ENCODE peak calls at places on chromosomes 1 and 21, in nine cellular contexts. F, Z, C, O, M, T, J, U and P are unnamed samples.

GRCh38 chr21:37350472-37350871 is 16.1 kb upstream of the DYRK1A start:
- DNase-seq in F (no peak), Z (no peak), C (no peak), O (peak), M (no peak), T (no peak), J (no peak), U (no peak), P (no peak)

GRCh38 chr1:39481289-39481688 is 10.1 kb upstream of the BMP8A start:
- DNase-seq in F (no peak), Z (no peak), C (no peak), O (no peak), M (no peak), T (no peak), J (no peak), U (no peak), P (no peak)

GRCh38 chr21:42849759-42850412 is 29.5 kb downstream of the WDR4 start:
- DNase-seq in F (no peak), Z (no peak), C (no peak), O (no peak), M (no peak), T (no peak), J (no peak), U (no peak), P (no peak)

GRCh38 chr1:170075186-170075585 is 691 bp upstream of the KIFAP3 start:
- DNase-seq in F (peak), Z (no peak), C (no peak), O (no peak), M (peak), T (no peak), J (no peak), U (no peak), P (no peak)

GRCh38 chr1:77978969-77979838 is at the start of gene FUBP1:
- DNase-seq in F (peak), Z (peak), C (peak), O (peak), M (peak), T (peak), J (peak), U (peak), P (peak)

GRCh38 chr1:202274611-202275010 is 67.1 kb downstream of the UBE2T start:
- DNase-seq in F (peak), Z (no peak), C (no peak), O (peak), M (no peak), T (peak), J (peak), U (peak), P (no peak)

GRCh38 chr1:83064589-83065242 is 934.2 kb downstream of the TTLL7 start:
- DNase-seq in F (no peak), Z (no peak), C (no peak), O (peak), M (no peak), T (no peak), J (peak), U (no peak), P (no peak)

GRCh38 chr1:22315315-22316078 is 136.2 kb upstream of the ZBTB40 start:
- DNase-seq in F (no peak), Z (no peak), C (no peak), O (no peak), M (no peak), T (no peak), J (no peak), U (no peak), P (no peak)

GRCh38 chr1:42721926-42722325 is 18.1 kb downstream of the CLDN19 start:
- DNase-seq in F (no peak), Z (no peak), C (no peak), O (no peak), M (no peak), T (no peak), J (peak), U (no peak), P (no peak)

GRCh38 chr1:117930484-117930883 is 945 bp downstream of the WDR3 start:
- DNase-seq in F (no peak), Z (no peak), C (no peak), O (peak), M (no peak), T (no peak), J (peak), U (no peak), P (no peak)

GRCh38 chr1:206723500-206724472 is 39.1 kb downstream of the MAPKAPK2 start:
- DNase-seq in F (peak), Z (peak), C (no peak), O (peak), M (peak), T (no peak), J (peak), U (peak), P (peak)

GRCh38 chr1:27979151-27979858 is 19.5 kb downstream of the XKR8 start:
- DNase-seq in F (no peak), Z (no peak), C (no peak), O (peak), M (peak), T (peak), J (peak), U (no peak), P (peak)

GRCh38 chr1:85322655-85323054 is 46.2 kb upstream of the BCL10 start:
- DNase-seq in F (no peak), Z (no peak), C (no peak), O (no peak), M (no peak), T (no peak), J (peak), U (no peak), P (no peak)

GRCh38 chr1:47837866-47838561 is 159.2 kb downstream of the TRABD2B start:
- DNase-seq in F (no peak), Z (no peak), C (no peak), O (no peak), M (no peak), T (no peak), J (no peak), U (peak), P (no peak)

GRCh38 chr1:11925938-11926292 is 312 bp downstream of the KIAA2013 start:
- DNase-seq in F (no peak), Z (no peak), C (no peak), O (no peak), M (no peak), T (no peak), J (no peak), U (no peak), P (no peak)

GRCh38 chr21:41976611-41977010 is 22.8 kb upstream of the C2CD2 start:
- DNase-seq in F (no peak), Z (no peak), C (no peak), O (no peak), M (no peak), T (no peak), J (no peak), U (no peak), P (no peak)

GRCh38 chr21:34537838-34538237 is 25.8 kb upstream of the KCNE1 start:
- DNase-seq in F (no peak), Z (no peak), C (no peak), O (no peak), M (no peak), T (no peak), J (no peak), U (no peak), P (no peak)

GRCh38 chr1:219265026-219265515 is 91.4 kb downstream of the LYPLAL1 start:
- DNase-seq in F (no peak), Z (no peak), C (no peak), O (no peak), M (no peak), T (no peak), J (peak), U (no peak), P (no peak)

GRCh38 chr1:239260779-239261286 is 125.5 kb upstream of the CHRM3 start:
- DNase-seq in F (no peak), Z (no peak), C (no peak), O (no peak), M (no peak), T (no peak), J (no peak), U (no peak), P (no peak)

GRCh38 chr1:28518000-28518744 is 12.3 kb downstream of the RCC1 start:
- DNase-seq in F (peak), Z (peak), C (peak), O (peak), M (peak), T (peak), J (peak), U (peak), P (peak)

GRCh38 chr1:14997646-14998276 is 155.8 kb upstream of the TMEM51 start:
- DNase-seq in F (no peak), Z (no peak), C (no peak), O (peak), M (no peak), T (no peak), J (peak), U (no peak), P (no peak)

GRCh38 chr1:245682638-245683376 is 528.0 kb downstream of the KIF26B start:
- DNase-seq in F (peak), Z (no peak), C (no peak), O (peak), M (no peak), T (no peak), J (peak), U (peak), P (no peak)

GRCh38 chr1:151222130-151222529 is 23.8 kb downstream of the PIP5K1A start:
- DNase-seq in F (no peak), Z (no peak), C (no peak), O (no peak), M (no peak), T (no peak), J (peak), U (no peak), P (no peak)

GRCh38 chr1:174989540-174990181 is 10.1 kb upstream of the CACYBP start:
- DNase-seq in F (no peak), Z (no peak), C (no peak), O (no peak), M (no peak), T (no peak), J (no peak), U (no peak), P (no peak)

GRCh38 chr1:206895837-206896242 is 1.4 kb upstream of the IL24 start:
- DNase-seq in F (no peak), Z (no peak), C (no peak), O (peak), M (peak), T (no peak), J (peak), U (peak), P (peak)

GRCh38 chr1:169896013-169896412 is 2.3 kb upstream of the SCYL3 start:
- DNase-seq in F (no peak), Z (no peak), C (no peak), O (no peak), M (no peak), T (no peak), J (no peak), U (no peak), P (no peak)

GRCh38 chr21:46077674-46078101 is 20.2 kb upstream of the COL6A2 start:
- DNase-seq in F (peak), Z (peak), C (no peak), O (no peak), M (no peak), T (no peak), J (no peak), U (peak), P (no peak)

GRCh38 chr1:8133657-8134430 is 107.7 kb upstream of the ERRFI1 start:
- DNase-seq in F (peak), Z (no peak), C (no peak), O (peak), M (peak), T (peak), J (peak), U (peak), P (peak)

GRCh38 chr1:77424236-77424635 is 142.4 kb downstream of the AK5 start:
- DNase-seq in F (no peak), Z (no peak), C (no peak), O (no peak), M (no peak), T (peak), J (peak), U (no peak), P (no peak)

GRCh38 chr1:63874278-63874880 is 100.6 kb downstream of the ROR1 start:
- DNase-seq in F (no peak), Z (no peak), C (no peak), O (peak), M (no peak), T (no peak), J (peak), U (no peak), P (no peak)

GRCh38 chr1:36207339-36207738 is 16.9 kb upstream of the THRAP3 start:
- DNase-seq in F (peak), Z (no peak), C (peak), O (peak), M (peak), T (peak), J (peak), U (peak), P (peak)

GRCh38 chr1:53362851-53363642 is 35.2 kb upstream of the LRP8 start:
- DNase-seq in F (no peak), Z (no peak), C (no peak), O (no peak), M (no peak), T (no peak), J (no peak), U (peak), P (no peak)

GRCh38 chr1:230120949-230121381 is 53.9 kb downstream of the GALNT2 start:
- DNase-seq in F (no peak), Z (no peak), C (no peak), O (peak), M (no peak), T (no peak), J (no peak), U (no peak), P (no peak)

GRCh38 chr1:207366022-207366421 is 44.5 kb downstream of the CD55 start:
- DNase-seq in F (no peak), Z (no peak), C (no peak), O (peak), M (no peak), T (no peak), J (peak), U (no peak), P (no peak)

GRCh38 chr1:94045465-94046056 is 75.4 kb downstream of the ABCA4 start:
- DNase-seq in F (peak), Z (peak), C (peak), O (peak), M (peak), T (peak), J (peak), U (peak), P (peak)

GRCh38 chr1:77394166-77394565 is 112.3 kb downstream of the AK5 start:
- DNase-seq in F (no peak), Z (no peak), C (no peak), O (peak), M (no peak), T (peak), J (peak), U (no peak), P (no peak)

GRCh38 chr1:226414098-226414698 is 6.3 kb upstream of the PARP1 start:
- DNase-seq in F (no peak), Z (no peak), C (no peak), O (no peak), M (no peak), T (no peak), J (no peak), U (no peak), P (no peak)

GRCh38 chr1:226410958-226411357 is 3.1 kb upstream of the PARP1 start:
- DNase-seq in F (no peak), Z (no peak), C (no peak), O (no peak), M (no peak), T (no peak), J (no peak), U (no peak), P (no peak)

GRCh38 chr1:226408285-226409184 is 642 bp upstream of the PARP1 start:
- DNase-seq in F (no peak), Z (no peak), C (no peak), O (no peak), M (no peak), T (no peak), J (no peak), U (no peak), P (no peak)

GRCh38 chr1:226409392-226409791 is 1.5 kb upstream of the PARP1 start:
- DNase-seq in F (no peak), Z (no peak), C (no peak), O (no peak), M (no peak), T (no peak), J (no peak), U (no peak), P (no peak)

GRCh38 chr1:226411619-226412018 is 3.7 kb upstream of the PARP1 start:
- DNase-seq in F (no peak), Z (no peak), C (peak), O (no peak), M (no peak), T (no peak), J (no peak), U (peak), P (no peak)
- TF ChIP-seq CTCF in F (no peak), Z (no peak), C (no peak), O (no peak), M (no peak), T (no peak), J (no peak), U (no peak), P (no peak)

GRCh38 chr1:204306076-204306475 is 53.7 kb downstream of the PLEKHA6 start:
- DNase-seq in F (no peak), Z (no peak), C (no peak), O (no peak), M (no peak), T (no peak), J (no peak), U (no peak), P (no peak)

GRCh38 chr1:204308023-204308628 is 51.6 kb downstream of the PLEKHA6 start:
- DNase-seq in F (no peak), Z (no peak), C (no peak), O (no peak), M (no peak), T (no peak), J (peak), U (no peak), P (no peak)

GRCh38 chr1:204302769-204303168 is 57.0 kb downstream of the PLEKHA6 start:
- DNase-seq in F (no peak), Z (no peak), C (no peak), O (no peak), M (no peak), T (no peak), J (no peak), U (no peak), P (no peak)

GRCh38 chr1:204304067-204304466 is 55.7 kb downstream of the PLEKHA6 start:
- DNase-seq in F (no peak), Z (no peak), C (no peak), O (no peak), M (no peak), T (no peak), J (peak), U (no peak), P (no peak)

GRCh38 chr1:204307334-204307883 is 52.3 kb downstream of the PLEKHA6 start:
- DNase-seq in F (peak), Z (peak), C (no peak), O (peak), M (no peak), T (no peak), J (peak), U (peak), P (peak)
- TF ChIP-seq CTCF in F (peak), Z (no peak), C (no peak), O (peak), M (no peak), T (no peak), J (no peak), U (no peak), P (peak)

GRCh38 chr1:181919729-181919991 is 141.9 kb downstream of the ZNF648 start:
- DNase-seq in F (no peak), Z (no peak), C (no peak), O (no peak), M (no peak), T (no peak), J (no peak), U (no peak), P (no peak)
- TF ChIP-seq CTCF in F (no peak), Z (no peak), C (no peak), O (no peak), M (no peak), T (no peak), J (no peak), U (no peak), P (no peak)

GRCh38 chr21:15557925-15558324 is 171.9 kb upstream of the USP25 start:
- DNase-seq in F (no peak), Z (no peak), C (no peak), O (no peak), M (no peak), T (no peak), J (no peak), U (no peak), P (no peak)

GRCh38 chr21:15558884-15559283 is 170.9 kb upstream of the USP25 start:
- DNase-seq in F (no peak), Z (no peak), C (no peak), O (no peak), M (no peak), T (no peak), J (no peak), U (no peak), P (no peak)

GRCh38 chr21:15549671-15550070 is 180.1 kb upstream of the USP25 start:
- DNase-seq in F (no peak), Z (no peak), C (no peak), O (no peak), M (no peak), T (peak), J (peak), U (no peak), P (no peak)

GRCh38 chr21:15552914-15553491 is 176.8 kb upstream of the USP25 start:
- DNase-seq in F (no peak), Z (no peak), C (no peak), O (peak), M (no peak), T (no peak), J (peak), U (no peak), P (no peak)
- TF ChIP-seq CTCF in F (no peak), Z (peak), C (no peak), O (peak), M (no peak), T (peak), J (peak), U (no peak), P (peak)

DNA sequence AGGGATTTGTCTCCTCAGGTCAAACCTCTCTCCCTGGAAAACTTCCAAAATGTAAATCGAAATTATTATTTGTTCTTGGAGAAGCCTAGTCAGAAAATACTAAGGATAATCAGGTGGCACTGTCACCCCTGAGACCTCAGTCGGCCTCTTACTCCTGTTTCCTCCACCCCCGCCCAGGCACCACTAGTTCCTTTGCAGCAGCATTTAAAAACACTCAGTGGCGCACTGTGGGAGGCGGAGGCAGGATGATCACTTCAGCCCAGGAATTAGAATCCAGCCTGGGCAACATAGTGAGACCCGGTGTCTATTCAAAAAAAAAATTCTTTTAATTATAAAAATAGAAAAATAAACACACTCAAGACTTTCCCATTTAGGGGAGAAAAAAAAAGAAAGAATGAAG is 18.0 kb upstream of the IFNAR2 start:
- DNase-seq in F (no peak), Z (no peak), C (no peak), O (no peak), M (no peak), T (no peak), J (no peak), U (no peak), P (no peak)
- TF ChIP-seq CTCF in F (no peak), Z (no peak), C (no peak), O (no peak), M (no peak), T (no peak), J (no peak), U (no peak), P (no peak)